ENCODE peak calls at places on chromosomes 13 and 19, in eight cellular contexts. L is heart right ventricle; F is Peyer's patch; P is cardiac muscle cell; G is uterus; E is GM23248; V is CD8-positive, alpha-beta T cell; X is Karpas-422. R is an unnamed sample.

GRCh38 chr19:57583521-57584416 is at the start of gene ZIK1:
- DNase-seq in L (peak; percentile 96), F (peak; percentile 96), P (peak; percentile 95), G (peak; percentile 84), E (peak; percentile 95), V (peak; percentile 80), X (no peak), R (no peak)

GRCh38 chr13:97391201-97391600 is 42.8 kb upstream of the RAP2A start:
- DNase-seq in L (no peak), F (no peak), P (peak; percentile 47), G (no peak), E (no peak), V (no peak), X (no peak), R (no peak)

GRCh38 chr13:51805925-51806324 is 2.0 kb upstream of the DHRS12 start:
- DNase-seq in L (no peak), F (no peak), P (no peak), G (no peak), E (no peak), V (no peak), X (no peak), R (no peak)

GRCh38 chr19:8445488-8446001 is 770 bp downstream of the HNRNPM start:
- DNase-seq in L (peak; percentile 69), F (peak; percentile 68), P (peak; percentile 41), G (peak; percentile 55), E (peak; percentile 69), V (peak; percentile 15), X (peak; percentile 82), R (peak; percentile 46)

GRCh38 chr19:17873661-17874422 is 2.1 kb downstream of the SLC5A5 start:
- DNase-seq in L (no peak), F (peak; percentile 79), P (peak; percentile 30), G (no peak), E (peak; percentile 69), V (peak; percentile 53), X (peak; percentile 89), R (peak; percentile 60)

GRCh38 chr13:80196756-80197155 is 144.2 kb downstream of the SPRY2 start:
- DNase-seq in L (no peak), F (no peak), P (no peak), G (no peak), E (peak; percentile 67), V (no peak), X (no peak), R (peak; percentile 51)

GRCh38 chr19:53254451-53255341 is at the start of gene ZNF677:
- DNase-seq in L (peak; percentile 94), F (peak; percentile 84), P (peak; percentile 95), G (peak; percentile 91), E (peak; percentile 96), V (peak; percentile 60), X (no peak), R (peak; percentile 65)

GRCh38 chr13:82010780-82011179 is 1669.9 kb upstream of the SPRY2 start:
- DNase-seq in L (no peak), F (no peak), P (no peak), G (no peak), E (no peak), V (no peak), X (no peak), R (peak; percentile 20)

GRCh38 chr19:41860419-41861097 is 503 bp downstream of the RPS19 start:
- DNase-seq in L (no peak), F (no peak), P (peak; percentile 31), G (no peak), E (peak; percentile 56), V (peak; percentile 23), X (peak; percentile 61), R (no peak)

GRCh38 chr13:54628383-54628782 is 1599.8 kb downstream of the OLFM4 start:
- DNase-seq in L (no peak), F (no peak), P (no peak), G (no peak), E (no peak), V (no peak), X (no peak), R (peak; percentile 17)

GRCh38 chr19:3968556-3969434 is 2.1 kb downstream of the DAPK3 start:
- DNase-seq in L (peak; percentile 96), F (peak; percentile 84), P (peak; percentile 100), G (peak; percentile 90), E (peak; percentile 98), V (no peak), X (no peak), R (peak; percentile 96)

GRCh38 chr13:73879346-73880020 is 254.7 kb downstream of the KLF12 start:
- DNase-seq in L (no peak), F (no peak), P (peak; percentile 4), G (no peak), E (no peak), V (no peak), X (no peak), R (no peak)

GRCh38 chr19:51921949-51922348 is 5.3 kb upstream of the ZNF613 start:
- DNase-seq in L (no peak), F (no peak), P (no peak), G (no peak), E (no peak), V (no peak), X (no peak), R (no peak)

GRCh38 chr13:38308736-38309135 is 40.9 kb upstream of the UFM1 start:
- DNase-seq in L (no peak), F (no peak), P (peak; percentile 34), G (no peak), E (peak; percentile 89), V (no peak), X (no peak), R (peak; percentile 93)

GRCh38 chr13:49625392-49626137 is 2.7 kb upstream of the ARL11 start:
- DNase-seq in L (peak; percentile 43), F (peak; percentile 90), P (peak; percentile 19), G (no peak), E (no peak), V (no peak), X (no peak), R (no peak)

GRCh38 chr13:20193142-20193923 is 595 bp upstream of the GJB2 start:
- DNase-seq in L (no peak), F (no peak), P (no peak), G (no peak), E (peak; percentile 58), V (no peak), X (no peak), R (peak; percentile 41)

GRCh38 chr19:29527500-29528328 is 1.9 kb downstream of the VSTM2B start:
- DNase-seq in L (no peak), F (no peak), P (no peak), G (no peak), E (no peak), V (no peak), X (no peak), R (no peak)
- H3K4me1 ChIP-seq in L (peaks cover 11% of the 10 kb centered on the region), F (peaks cover 52% of the 10 kb centered on the region), P (peaks cover 8% of the 10 kb centered on the region), G (no peaks in the 10 kb centered on the region), E (no peaks in the 10 kb centered on the region), V (peaks cover 21% of the 10 kb centered on the region), X (no peaks in the 10 kb centered on the region), R (no peaks in the 10 kb centered on the region)

GRCh38 chr19:39155741-39156140 is 30.2 kb downstream of the PAK4 start:
- DNase-seq in L (no peak), F (no peak), P (no peak), G (no peak), E (no peak), V (no peak), X (no peak), R (no peak)

GRCh38 chr19:39155114-39155700 is 29.6 kb downstream of the PAK4 start:
- DNase-seq in L (no peak), F (no peak), P (no peak), G (no peak), E (no peak), V (no peak), X (no peak), R (no peak)

GRCh38 chr19:39156230-39156890 is 30.8 kb downstream of the PAK4 start:
- DNase-seq in L (no peak), F (no peak), P (peak; percentile 32), G (no peak), E (peak; percentile 72), V (no peak), X (no peak), R (peak; percentile 25)

GRCh38 chr19:39154084-39154625 is 28.6 kb downstream of the PAK4 start:
- DNase-seq in L (no peak), F (no peak), P (no peak), G (no peak), E (no peak), V (no peak), X (no peak), R (no peak)

DNA sequence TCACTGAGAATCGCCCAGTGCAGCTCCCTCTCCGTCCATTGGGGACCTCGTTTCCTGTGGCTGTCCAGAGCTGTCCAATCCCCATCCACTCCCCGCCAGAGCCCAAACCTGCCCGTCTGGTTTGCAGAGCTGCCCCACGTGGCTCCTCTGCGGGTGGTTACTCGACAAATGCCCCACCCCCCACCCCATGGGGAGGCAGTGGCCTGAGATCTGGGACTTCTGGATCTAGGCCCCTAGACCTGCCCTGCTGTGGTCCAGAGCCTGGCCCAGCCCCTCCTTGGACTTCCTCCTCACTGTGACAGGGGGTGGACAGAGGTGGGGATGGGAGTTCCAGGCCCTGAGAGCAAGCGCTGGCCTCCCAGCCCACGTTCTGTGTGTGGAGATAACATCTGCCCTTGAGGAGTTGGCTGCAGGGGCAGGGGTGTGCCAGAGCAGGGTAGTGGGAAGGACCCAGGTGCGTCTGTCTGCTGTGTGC is 29.1 kb downstream of the PAK4 start:
- DNase-seq in L (no peak), F (no peak), P (peak; percentile 6), G (no peak), E (no peak), V (no peak), X (no peak), R (peak; percentile 75)
- H3K4me1 ChIP-seq in L (no peaks in the 10 kb centered on the region), F (peaks cover 48% of the 10 kb centered on the region), P (peaks cover 24% of the 10 kb centered on the region), G (peaks cover 6% of the 10 kb centered on the region), E (peaks cover 5% of the 10 kb centered on the region), V (peaks cover 3% of the 10 kb centered on the region), X (no peaks in the 10 kb centered on the region), R (peaks cover 32% of the 10 kb centered on the region)

GRCh38 chr13:84927442-84928169 is 871.6 kb downstream of the SLITRK6 start:
- DNase-seq in L (no peak), F (no peak), P (no peak), G (no peak), E (no peak), V (no peak), X (no peak), R (no peak)
- H3K4me1 ChIP-seq in L (no peaks in the 10 kb centered on the region), F (no peaks in the 10 kb centered on the region), P (no peaks in the 10 kb centered on the region), G (no peaks in the 10 kb centered on the region), E (no peaks in the 10 kb centered on the region), V (no peaks in the 10 kb centered on the region), X (peaks cover 7% of the 10 kb centered on the region), R (peaks cover 13% of the 10 kb centered on the region)

DNA sequence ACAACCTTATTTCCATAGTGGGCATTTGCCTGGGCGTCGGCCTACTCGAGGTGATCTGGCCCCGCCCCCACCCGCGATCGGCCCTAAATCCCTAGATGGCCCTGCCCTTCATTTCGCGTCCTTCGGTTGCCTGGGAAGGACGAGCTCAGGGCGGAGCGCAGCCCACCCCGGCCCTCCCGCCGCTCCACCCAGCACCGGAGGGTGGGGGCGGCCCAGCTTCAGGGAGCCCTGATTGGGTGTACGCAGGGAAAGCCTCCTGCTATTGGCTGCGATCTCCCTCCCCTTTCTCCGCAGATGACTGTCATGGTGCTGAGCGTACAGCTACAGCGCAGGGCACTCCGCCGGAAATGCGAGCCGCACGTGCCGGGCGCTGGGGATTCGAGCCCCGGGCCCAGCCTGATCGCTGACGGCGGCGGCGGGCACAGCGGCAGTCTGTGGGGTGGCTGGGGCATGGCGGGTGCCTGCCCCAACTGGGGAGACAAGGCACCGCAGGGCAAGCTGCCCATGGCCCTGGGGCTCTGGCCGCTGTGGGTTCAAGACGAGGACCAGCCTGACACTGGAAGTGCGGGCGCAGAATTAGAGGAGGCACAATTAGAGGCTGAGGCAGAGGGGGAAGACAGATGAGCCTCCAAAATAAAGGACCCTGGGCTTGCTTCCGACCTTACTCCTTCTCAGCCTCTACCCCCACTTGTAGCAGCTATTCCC is 4.3 kb downstream of the CD37 start:
- DNase-seq in L (peak; percentile 91), F (peak; percentile 81), P (peak; percentile 96), G (peak; percentile 89), E (peak; percentile 86), V (no peak), X (peak; percentile 100), R (peak; percentile 93)
- H3K4me1 ChIP-seq in L (peaks cover 2% of the 10 kb centered on the region), F (peaks cover 24% of the 10 kb centered on the region), P (no peaks in the 10 kb centered on the region), G (no peaks in the 10 kb centered on the region), E (no peaks in the 10 kb centered on the region), V (peaks cover 33% of the 10 kb centered on the region), X (peaks cover 65% of the 10 kb centered on the region), R (peaks cover 14% of the 10 kb centered on the region)